ENCODE peak calls at places on chromosome 7, in seven cellular contexts. I is SK-N-SH, X is HCT116, F is HepG2, T is K562, Q is H1, V is GM12878. G is an unnamed sample.

GRCh38 chr7:41045556-41046123 is 657.2 kb downstream of the INHBA start:
- DNase-seq in I (no peak), X (peak), F (peak), T (no peak), Q (no peak), V (no peak), G (peak)

GRCh38 chr7:76424413-76425111 is at the start of gene ZP3:
- DNase-seq in I (no peak), X (no peak), F (no peak), T (no peak), Q (no peak), V (peak), G (no peak)

GRCh38 chr7:102044984-102045673 is 227.7 kb downstream of the CUX1 start:
- DNase-seq in I (peak), X (peak), F (no peak), T (no peak), Q (no peak), V (no peak), G (no peak)

GRCh38 chr7:47852330-47853245 is 95.7 kb downstream of the PKD1L1 start:
- DNase-seq in I (peak), X (no peak), F (no peak), T (no peak), Q (no peak), V (no peak), G (no peak)

GRCh38 chr7:99385564-99385963 is 11.0 kb downstream of the ARPC1B start:
- DNase-seq in I (no peak), X (no peak), F (no peak), T (no peak), Q (no peak), V (no peak), G (no peak)

GRCh38 chr7:119929891-119930290 is 343.1 kb upstream of the KCND2 start:
- DNase-seq in I (no peak), X (no peak), F (no peak), T (no peak), Q (no peak), V (no peak), G (no peak)

GRCh38 chr7:69800495-69800894 is 202.2 kb downstream of the AUTS2 start:
- DNase-seq in I (peak), X (no peak), F (no peak), T (peak), Q (peak), V (no peak), G (no peak)

GRCh38 chr7:12475362-12476063 is 71.8 kb upstream of the VWDE start:
- DNase-seq in I (no peak), X (peak), F (no peak), T (peak), Q (no peak), V (no peak), G (no peak)

GRCh38 chr7:142587578-142588191 is 161.6 kb upstream of the PRSS1 start:
- DNase-seq in I (peak), X (peak), F (peak), T (peak), Q (no peak), V (peak), G (peak)

GRCh38 chr7:151379534-151380198 is 30.2 kb downstream of the WDR86 start:
- DNase-seq in I (peak), X (no peak), F (no peak), T (no peak), Q (no peak), V (no peak), G (no peak)

GRCh38 chr7:17599733-17600685 is 301.6 kb downstream of the AHR start:
- DNase-seq in I (no peak), X (no peak), F (peak), T (no peak), Q (no peak), V (no peak), G (peak)

GRCh38 chr7:27346531-27347260 is 104.1 kb downstream of the EVX1 start:
- DNase-seq in I (peak), X (peak), F (peak), T (no peak), Q (no peak), V (no peak), G (peak)

GRCh38 chr7:23476286-23477169 is 6.2 kb upstream of the IGF2BP3 start:
- DNase-seq in I (peak), X (no peak), F (no peak), T (peak), Q (no peak), V (no peak), G (no peak)

GRCh38 chr7:131110294-131111080 is 217.2 kb upstream of the MKLN1 start:
- DNase-seq in I (no peak), X (no peak), F (no peak), T (peak), Q (no peak), V (no peak), G (peak)

GRCh38 chr7:1103009-1103788 is 15.3 kb downstream of the GPER1 start:
- DNase-seq in I (no peak), X (no peak), F (peak), T (no peak), Q (no peak), V (peak), G (no peak)
- TF ChIP-seq JUND in I (no peak), X (no peak), F (no peak), T (no peak), Q (no peak), V (no peak), G (no peak)

DNA sequence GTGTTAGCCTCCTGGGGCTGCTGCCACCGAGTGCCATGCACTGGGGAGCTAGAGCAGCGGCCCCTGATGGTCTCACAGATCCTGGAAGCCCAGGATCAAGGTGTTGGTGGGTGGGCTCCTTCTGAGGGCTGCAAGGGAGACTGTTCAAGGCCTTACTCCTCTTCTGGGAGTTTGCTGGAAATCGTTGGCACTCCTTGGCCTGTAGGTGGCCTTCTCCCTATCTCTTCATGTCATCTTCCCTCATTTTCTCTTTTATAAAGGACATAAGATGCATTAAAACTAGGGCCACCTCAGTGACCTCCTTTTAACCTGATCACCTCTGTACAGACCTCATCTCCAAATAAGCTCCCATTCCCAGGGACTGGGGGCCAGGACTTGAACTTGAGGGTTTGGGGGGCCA is 27.0 kb upstream of the ZNF862 start:
- DNase-seq in I (no peak), X (no peak), F (no peak), T (no peak), Q (no peak), V (no peak), G (no peak)
- TF ChIP-seq JUND in I (no peak), X (no peak), F (no peak), T (no peak), Q (no peak), V (no peak), G (no peak)

DNA sequence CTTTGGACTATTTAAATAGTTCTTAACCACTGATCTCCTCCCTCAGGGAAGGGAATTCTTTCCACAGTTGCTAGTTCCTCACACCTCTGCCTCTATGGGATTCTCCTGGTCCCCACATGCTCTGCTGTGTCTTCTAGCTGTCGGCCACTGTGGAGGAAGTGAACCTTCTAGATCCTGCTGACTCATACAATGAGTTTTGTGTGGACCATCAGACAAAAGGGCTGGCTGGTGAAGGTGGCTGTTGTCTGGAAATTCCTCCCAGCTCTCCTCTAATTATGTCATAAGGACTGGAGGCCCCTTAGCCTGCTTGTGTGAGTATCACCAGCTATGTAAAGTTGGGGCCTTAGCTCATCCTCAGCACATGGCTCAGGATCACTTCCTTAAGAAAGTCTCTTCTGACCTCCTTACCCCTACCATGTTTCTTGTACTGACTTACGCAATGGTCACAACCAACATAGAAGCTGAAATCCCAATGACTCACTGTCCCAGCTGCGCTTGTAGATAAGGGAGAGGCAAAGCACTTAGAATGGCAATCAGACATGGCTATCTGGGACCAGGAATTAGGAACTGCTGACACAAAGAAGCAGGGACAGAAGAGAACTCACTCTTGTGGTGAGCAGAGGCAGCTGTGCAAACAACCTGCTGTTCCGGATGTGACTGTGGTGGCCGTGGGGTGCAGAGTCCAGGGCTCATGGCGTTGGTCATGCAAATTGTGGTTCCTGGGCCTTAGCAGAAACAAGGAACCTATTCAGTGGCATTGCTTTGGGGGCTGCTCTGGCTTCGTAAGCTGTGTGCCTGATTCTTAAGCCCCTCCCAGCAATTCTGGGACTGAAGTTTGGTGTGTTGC is 2.5 kb upstream of the MACC1 start:
- DNase-seq in I (no peak), X (no peak), F (peak), T (peak), Q (no peak), V (peak), G (peak)
- TF ChIP-seq JUND in I (no peak), X (peak), F (peak), T (peak), Q (no peak), V (peak), G (no peak)

GRCh38 chr7:44379366-44380178 is 54.2 kb upstream of the CAMK2B start:
- DNase-seq in I (peak), X (no peak), F (no peak), T (peak), Q (no peak), V (no peak), G (no peak)

GRCh38 chr7:44377134-44377463 is 51.7 kb upstream of the CAMK2B start:
- DNase-seq in I (no peak), X (no peak), F (no peak), T (no peak), Q (no peak), V (no peak), G (no peak)

GRCh38 chr7:44378744-44379143 is 53.4 kb upstream of the CAMK2B start:
- DNase-seq in I (no peak), X (no peak), F (peak), T (no peak), Q (no peak), V (no peak), G (no peak)

GRCh38 chr7:44376429-44377133 is 51.2 kb upstream of the CAMK2B start:
- DNase-seq in I (peak), X (no peak), F (no peak), T (no peak), Q (no peak), V (no peak), G (no peak)

DNA sequence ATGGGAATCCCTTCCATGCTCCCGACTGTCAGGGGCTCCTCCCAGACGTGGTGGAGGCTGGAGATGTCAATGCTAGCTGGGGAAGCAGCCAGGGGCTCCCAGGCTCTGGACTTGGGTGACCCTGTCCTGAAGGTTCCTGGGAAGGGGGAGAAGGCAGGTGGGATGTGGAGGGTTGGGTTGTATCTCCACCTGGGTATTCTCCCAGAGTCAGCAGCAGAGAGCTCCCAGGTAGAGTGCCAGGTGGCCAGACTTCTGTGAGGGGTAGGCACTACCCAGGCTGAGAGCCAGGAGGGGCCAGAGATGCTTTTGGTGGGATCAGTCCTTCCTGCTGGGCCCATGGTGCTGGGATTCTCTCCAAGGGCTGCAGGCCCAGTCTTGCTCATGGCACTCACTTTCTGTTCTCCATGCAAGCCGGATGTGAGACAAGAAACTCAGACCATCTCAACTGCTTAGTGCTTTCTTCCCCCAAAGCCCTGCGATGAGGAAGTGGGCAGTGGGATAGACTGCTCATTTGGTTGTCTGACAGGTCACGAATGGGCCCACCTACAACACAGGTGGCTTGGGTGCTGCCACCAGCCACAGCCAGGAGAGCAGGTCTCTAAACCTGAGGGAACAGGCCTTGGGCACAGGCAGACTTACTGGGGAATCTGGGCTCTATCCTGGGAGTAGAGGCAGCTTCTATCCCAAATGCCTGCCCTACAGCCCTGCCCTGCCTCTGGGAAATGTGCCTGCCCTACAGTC is 52.5 kb upstream of the CAMK2B start:
- DNase-seq in I (peak), X (no peak), F (no peak), T (no peak), Q (no peak), V (peak), G (no peak)
- TF ChIP-seq JUND in I (no peak), X (no peak), F (no peak), T (no peak), Q (no peak), V (no peak), G (no peak)

DNA sequence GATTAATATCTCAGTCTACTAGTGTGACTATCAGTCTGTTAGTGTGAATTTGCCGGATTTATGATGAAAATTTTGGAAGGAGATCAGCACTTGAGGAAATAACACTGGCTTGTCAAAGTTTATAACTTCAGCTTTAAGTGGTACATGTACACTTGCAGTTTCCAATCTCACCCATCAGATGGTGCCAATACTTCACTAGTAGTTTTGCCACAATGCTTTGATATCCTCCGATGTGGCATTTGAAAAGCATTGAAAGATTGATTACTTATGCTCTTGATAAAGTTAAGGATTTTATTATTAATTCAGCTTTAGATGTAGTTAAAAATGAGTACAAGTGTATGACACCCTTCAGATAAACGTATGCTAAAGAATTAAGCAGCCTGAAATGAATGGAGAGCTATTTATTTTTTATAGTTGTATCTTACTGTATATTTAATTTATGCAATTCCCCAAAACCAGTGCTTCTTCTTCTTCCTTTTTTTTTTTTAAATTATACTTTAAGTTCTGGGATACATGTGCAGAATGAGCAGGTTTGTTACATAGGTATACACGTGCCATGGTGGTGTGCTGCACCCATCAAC is 98.2 kb downstream of the ANLN start:
- DNase-seq in I (peak), X (peak), F (peak), T (peak), Q (no peak), V (peak), G (peak)
- TF ChIP-seq JUND in I (no peak), X (no peak), F (no peak), T (no peak), Q (no peak), V (no peak), G (no peak)